ENCODE peak calls at places on chromosome 6, in seven cellular contexts. Q, R, I, Z, B, V and S are unnamed samples.

GRCh38 chr6:122154912-122155516 is 244.4 kb upstream of the HSF2 start:
- ATAC-seq in Q (no peak), R (no peak), I (no peak), Z (no peak), B (no peak), V (peak), S (no peak)

GRCh38 chr6:42038811-42039408 is 11.4 kb upstream of the TAF8 start:
- ATAC-seq in Q (no peak), R (no peak), I (no peak), Z (no peak), B (no peak), V (no peak), S (no peak)

GRCh38 chr6:30790734-30791383 is 46.5 kb upstream of the IER3 start:
- ATAC-seq in Q (no peak), R (peak), I (no peak), Z (no peak), B (no peak), V (no peak), S (peak)

GRCh38 chr6:15570171-15570570 is 92.7 kb downstream of the DTNBP1 start:
- ATAC-seq in Q (no peak), R (no peak), I (no peak), Z (no peak), B (no peak), V (no peak), S (no peak)

GRCh38 chr6:95280690-95281273 is 296.6 kb upstream of the MANEA start:
- ATAC-seq in Q (no peak), R (no peak), I (no peak), Z (no peak), B (no peak), V (no peak), S (no peak)

GRCh38 chr6:137339929-137340559 is 120.9 kb upstream of the IFNGR1 start:
- ATAC-seq in Q (no peak), R (no peak), I (no peak), Z (no peak), B (no peak), V (no peak), S (no peak)

GRCh38 chr6:139288496-139289040 is 3.2 kb downstream of the TXLNB start:
- ATAC-seq in Q (no peak), R (no peak), I (no peak), Z (peak), B (no peak), V (no peak), S (no peak)

GRCh38 chr6:147726342-147726741 is 217.9 kb downstream of the SAMD5 start:
- ATAC-seq in Q (no peak), R (no peak), I (no peak), Z (no peak), B (no peak), V (no peak), S (no peak)

GRCh38 chr6:150987371-150987828 is 121.9 kb downstream of the MTHFD1L start:
- ATAC-seq in Q (peak), R (no peak), I (peak), Z (no peak), B (peak), V (no peak), S (peak)